ENCODE peak calls at places on chromosomes 4 and X, in eight cellular contexts. One of them, this sample, is unnamed.

GRCh38 chr4:3407171-3407771 is 34.5 kb upstream of the HGFAC start:
- DNase-seq in PC-9: no peak
- DNase-seq in cardiac fibroblast: no peak
- DNase-seq in CD4-positive, alpha-beta T cell: no peak
- DNase-seq in tibial nerve: no peak
- DNase-seq in mesothelial cell of epicardium: no peak
- DNase-seq in WTC11: no peak
- DNase-seq in NB4: no peak
- DNase-seq in this sample: no peak

GRCh38 chrX:48703642-48704481 is 7.3 kb downstream of the SUV39H1 start:
- DNase-seq in NB4: no peak
- DNase-seq in tibial nerve: no peak
- DNase-seq in cardiac fibroblast: peak
- DNase-seq in PC-9: peak
- DNase-seq in CD4-positive, alpha-beta T cell: no peak
- DNase-seq in mesothelial cell of epicardium: no peak
- DNase-seq in WTC11: no peak
- DNase-seq in this sample: peak

GRCh38 chrX:111168314-111168713 is 72.3 kb downstream of the PAK3 start:
- DNase-seq in WTC11: peak
- DNase-seq in tibial nerve: no peak
- DNase-seq in PC-9: no peak
- DNase-seq in CD4-positive, alpha-beta T cell: no peak
- DNase-seq in cardiac fibroblast: peak
- DNase-seq in NB4: peak
- DNase-seq in mesothelial cell of epicardium: no peak
- DNase-seq in this sample: no peak

GRCh38 chrX:150517303-150517896 is 51.0 kb upstream of the MTM1 start:
- DNase-seq in tibial nerve: no peak
- DNase-seq in WTC11: no peak
- DNase-seq in PC-9: no peak
- DNase-seq in CD4-positive, alpha-beta T cell: no peak
- DNase-seq in NB4: peak
- DNase-seq in cardiac fibroblast: peak
- DNase-seq in mesothelial cell of epicardium: no peak
- DNase-seq in this sample: peak

GRCh38 chr4:52604215-52604614 is 54.9 kb downstream of the USP46 start:
- DNase-seq in mesothelial cell of epicardium: no peak
- DNase-seq in CD4-positive, alpha-beta T cell: no peak
- DNase-seq in cardiac fibroblast: no peak
- DNase-seq in NB4: no peak
- DNase-seq in PC-9: no peak
- DNase-seq in tibial nerve: no peak
- DNase-seq in WTC11: no peak
- DNase-seq in this sample: no peak

GRCh38 chrX:68936608-68937007 is 107.8 kb downstream of the EFNB1 start:
- DNase-seq in WTC11: no peak
- DNase-seq in PC-9: peak
- DNase-seq in tibial nerve: no peak
- DNase-seq in cardiac fibroblast: peak
- DNase-seq in NB4: no peak
- DNase-seq in mesothelial cell of epicardium: no peak
- DNase-seq in CD4-positive, alpha-beta T cell: no peak
- DNase-seq in this sample: peak

GRCh38 chrX:44651347-44651746 is 108.7 kb upstream of the FUNDC1 start:
- DNase-seq in NB4: no peak
- DNase-seq in tibial nerve: no peak
- DNase-seq in CD4-positive, alpha-beta T cell: no peak
- DNase-seq in mesothelial cell of epicardium: no peak
- DNase-seq in PC-9: no peak
- DNase-seq in WTC11: peak
- DNase-seq in cardiac fibroblast: no peak
- DNase-seq in this sample: no peak

GRCh38 chrX:24153175-24153795 is 3.8 kb downstream of the ZFX start:
- DNase-seq in mesothelial cell of epicardium: peak
- DNase-seq in cardiac fibroblast: peak
- DNase-seq in CD4-positive, alpha-beta T cell: no peak
- DNase-seq in tibial nerve: no peak
- DNase-seq in WTC11: peak
- DNase-seq in NB4: peak
- DNase-seq in PC-9: peak
- DNase-seq in this sample: peak

GRCh38 chr4:189940178-189941004 is at the start of gene FRG1:
- DNase-seq in CD4-positive, alpha-beta T cell: peak
- DNase-seq in tibial nerve: peak
- DNase-seq in PC-9: peak
- DNase-seq in NB4: peak
- DNase-seq in mesothelial cell of epicardium: peak
- DNase-seq in cardiac fibroblast: peak
- DNase-seq in WTC11: peak
- DNase-seq in this sample: peak

GRCh38 chr4:42282081-42282901 is 115.0 kb upstream of the SHISA3 start:
- DNase-seq in CD4-positive, alpha-beta T cell: no peak
- DNase-seq in PC-9: no peak
- DNase-seq in cardiac fibroblast: peak
- DNase-seq in NB4: peak
- DNase-seq in tibial nerve: peak
- DNase-seq in mesothelial cell of epicardium: no peak
- DNase-seq in WTC11: peak
- DNase-seq in this sample: peak

GRCh38 chr4:56863441-56864129 is 42.1 kb upstream of the SPINK2 start:
- DNase-seq in WTC11: no peak
- DNase-seq in PC-9: no peak
- DNase-seq in tibial nerve: no peak
- DNase-seq in NB4: peak
- DNase-seq in cardiac fibroblast: no peak
- DNase-seq in CD4-positive, alpha-beta T cell: no peak
- DNase-seq in mesothelial cell of epicardium: no peak
- DNase-seq in this sample: no peak

GRCh38 chrX:20026278-20026677 is 35.4 kb upstream of the BCLAF3 start:
- DNase-seq in WTC11: no peak
- DNase-seq in tibial nerve: no peak
- DNase-seq in PC-9: no peak
- DNase-seq in CD4-positive, alpha-beta T cell: no peak
- DNase-seq in NB4: peak
- DNase-seq in mesothelial cell of epicardium: no peak
- DNase-seq in cardiac fibroblast: peak
- DNase-seq in this sample: peak

DNA sequence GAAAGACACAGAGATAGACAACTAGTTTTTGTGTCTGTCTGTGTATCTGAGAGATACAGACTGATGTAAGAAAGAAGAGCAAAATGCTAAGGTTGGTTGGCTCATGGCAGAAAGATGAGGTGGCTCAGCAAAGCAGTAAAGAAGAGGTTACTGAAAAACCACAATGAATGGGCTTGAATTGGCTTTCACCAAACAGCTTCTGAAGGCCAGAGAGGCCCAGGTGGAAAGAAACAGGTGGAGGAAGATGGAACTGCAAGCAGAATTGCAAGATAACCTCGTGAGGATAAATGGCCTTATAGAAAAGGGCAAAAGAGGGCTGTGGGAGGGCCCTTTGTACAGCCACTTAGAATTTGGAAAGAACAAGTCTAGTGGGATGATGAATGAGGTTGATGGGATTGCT is 39.6 kb downstream of the GAB3 start:
- DNase-seq in tibial nerve: no peak
- DNase-seq in NB4: no peak
- DNase-seq in cardiac fibroblast: no peak
- DNase-seq in PC-9: no peak
- DNase-seq in WTC11: no peak
- DNase-seq in CD4-positive, alpha-beta T cell: no peak
- DNase-seq in mesothelial cell of epicardium: no peak
- DNase-seq in this sample: no peak
- TF ChIP-seq CTCF in tibial nerve: no peak
- TF ChIP-seq CTCF in NB4: no peak
- TF ChIP-seq CTCF in cardiac fibroblast: no peak
- TF ChIP-seq CTCF in PC-9: no peak
- TF ChIP-seq CTCF in WTC11: no peak
- TF ChIP-seq CTCF in CD4-positive, alpha-beta T cell: no peak
- TF ChIP-seq CTCF in mesothelial cell of epicardium: no peak
- TF ChIP-seq CTCF in this sample: no peak

DNA sequence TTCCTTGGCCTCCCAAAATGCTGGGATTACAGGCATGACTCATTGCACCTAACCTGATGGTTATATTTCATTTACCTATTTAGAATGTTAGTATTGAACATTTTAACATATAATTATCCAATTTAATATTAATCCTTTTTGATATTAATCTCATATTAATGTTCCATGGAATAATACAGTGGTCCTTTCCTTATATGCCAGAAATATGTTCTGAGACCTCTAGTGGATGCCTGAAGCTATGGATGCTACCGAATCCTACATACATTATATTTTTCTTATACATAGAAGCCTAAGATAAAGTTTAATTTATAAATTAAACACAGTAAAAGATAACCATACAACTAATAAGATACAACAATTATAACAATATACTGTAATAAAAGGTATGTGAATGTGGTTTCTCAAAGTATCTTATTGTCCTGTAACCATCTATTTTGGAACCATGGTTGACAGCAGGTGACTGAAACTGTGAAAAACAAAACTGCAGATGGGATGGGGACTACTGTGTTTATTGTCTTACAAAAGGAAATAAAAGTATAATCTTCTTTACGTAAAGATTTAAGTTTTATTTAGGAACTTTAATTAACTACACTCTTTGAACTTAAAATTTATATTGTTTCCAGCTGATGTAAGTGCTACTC is 431.4 kb downstream of the GRID2 start:
- DNase-seq in WTC11: no peak
- DNase-seq in CD4-positive, alpha-beta T cell: no peak
- DNase-seq in cardiac fibroblast: no peak
- DNase-seq in tibial nerve: no peak
- DNase-seq in PC-9: no peak
- DNase-seq in mesothelial cell of epicardium: no peak
- DNase-seq in NB4: no peak
- DNase-seq in this sample: no peak
- TF ChIP-seq CTCF in WTC11: no peak
- TF ChIP-seq CTCF in CD4-positive, alpha-beta T cell: no peak
- TF ChIP-seq CTCF in cardiac fibroblast: no peak
- TF ChIP-seq CTCF in tibial nerve: no peak
- TF ChIP-seq CTCF in PC-9: no peak
- TF ChIP-seq CTCF in mesothelial cell of epicardium: no peak
- TF ChIP-seq CTCF in NB4: no peak
- TF ChIP-seq CTCF in this sample: no peak

GRCh38 chr4:76951333-76952033 is 1.9 kb downstream of the SEPTIN11 start:
- DNase-seq in CD4-positive, alpha-beta T cell: no peak
- DNase-seq in cardiac fibroblast: peak
- DNase-seq in NB4: no peak
- DNase-seq in tibial nerve: no peak
- DNase-seq in WTC11: no peak
- DNase-seq in mesothelial cell of epicardium: no peak
- DNase-seq in PC-9: no peak
- DNase-seq in this sample: peak
- TF ChIP-seq CTCF in CD4-positive, alpha-beta T cell: no peak
- TF ChIP-seq CTCF in cardiac fibroblast: no peak
- TF ChIP-seq CTCF in NB4: no peak
- TF ChIP-seq CTCF in tibial nerve: no peak
- TF ChIP-seq CTCF in WTC11: no peak
- TF ChIP-seq CTCF in mesothelial cell of epicardium: no peak
- TF ChIP-seq CTCF in PC-9: no peak
- TF ChIP-seq CTCF in this sample: no peak

GRCh38 chr4:87649980-87650379 is at the start of gene DMP1:
- DNase-seq in cardiac fibroblast: no peak
- DNase-seq in mesothelial cell of epicardium: no peak
- DNase-seq in PC-9: no peak
- DNase-seq in tibial nerve: no peak
- DNase-seq in WTC11: no peak
- DNase-seq in CD4-positive, alpha-beta T cell: no peak
- DNase-seq in NB4: no peak
- DNase-seq in this sample: no peak

DNA sequence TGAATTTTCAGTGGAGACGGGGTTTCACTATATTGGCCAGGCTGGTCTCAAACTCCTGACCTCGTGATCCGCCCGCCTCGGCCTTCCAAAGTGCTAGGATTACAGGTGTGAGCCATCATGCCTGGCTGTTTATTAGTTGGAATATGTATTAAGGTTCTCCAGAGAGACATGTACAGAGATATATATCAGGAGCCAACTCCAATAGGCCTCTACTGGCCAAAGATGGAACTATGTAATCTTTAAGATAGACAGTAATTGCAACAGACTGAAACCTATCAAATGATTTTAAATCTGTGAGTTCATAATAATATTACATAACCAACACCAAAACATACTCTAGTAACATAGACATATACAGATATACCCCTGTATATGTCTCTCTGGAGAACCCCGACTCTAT is 5.8 kb upstream of the DMP1 start:
- DNase-seq in PC-9: no peak
- DNase-seq in WTC11: no peak
- DNase-seq in tibial nerve: no peak
- DNase-seq in cardiac fibroblast: no peak
- DNase-seq in mesothelial cell of epicardium: no peak
- DNase-seq in CD4-positive, alpha-beta T cell: no peak
- DNase-seq in NB4: no peak
- DNase-seq in this sample: no peak
- TF ChIP-seq CTCF in PC-9: no peak
- TF ChIP-seq CTCF in WTC11: no peak
- TF ChIP-seq CTCF in tibial nerve: no peak
- TF ChIP-seq CTCF in cardiac fibroblast: no peak
- TF ChIP-seq CTCF in mesothelial cell of epicardium: no peak
- TF ChIP-seq CTCF in CD4-positive, alpha-beta T cell: no peak
- TF ChIP-seq CTCF in NB4: no peak
- TF ChIP-seq CTCF in this sample: no peak

GRCh38 chr4:147678796-147679549 is 5.0 kb downstream of the PRMT9 start:
- DNase-seq in PC-9: no peak
- DNase-seq in CD4-positive, alpha-beta T cell: no peak
- DNase-seq in cardiac fibroblast: no peak
- DNase-seq in mesothelial cell of epicardium: no peak
- DNase-seq in NB4: no peak
- DNase-seq in tibial nerve: no peak
- DNase-seq in WTC11: peak
- DNase-seq in this sample: peak
- TF ChIP-seq CTCF in PC-9: no peak
- TF ChIP-seq CTCF in CD4-positive, alpha-beta T cell: no peak
- TF ChIP-seq CTCF in cardiac fibroblast: no peak
- TF ChIP-seq CTCF in mesothelial cell of epicardium: no peak
- TF ChIP-seq CTCF in NB4: no peak
- TF ChIP-seq CTCF in tibial nerve: no peak
- TF ChIP-seq CTCF in WTC11: no peak
- TF ChIP-seq CTCF in this sample: no peak